ENCODE peak calls at places on chromosomes 6 and 20, in seven cellular contexts. E is heart right ventricle; O is mesendoderm; I is IMR-90; F is pancreas; T is effector memory CD4-positive, alpha-beta T cell; D is GM23248. X is an unnamed sample.

GRCh38 chr6:150004783-150005717 is 20.3 kb downstream of the RAET1L start:
- DNase-seq in E (peak; percentile 94), O (peak; percentile 94), I (peak; percentile 80), F (peak; percentile 93), T (peak; percentile 90), D (peak; percentile 95), X (peak; percentile 97)

GRCh38 chr6:37168163-37168758 is 1.7 kb upstream of the PIM1 start:
- DNase-seq in E (no peak), O (peak; percentile 27), I (no peak), F (no peak), T (no peak), D (no peak), X (no peak)

GRCh38 chr20:43322851-43323250 is 133.1 kb upstream of the PTPRT start:
- DNase-seq in E (no peak), O (no peak), I (peak; percentile 1), F (no peak), T (no peak), D (peak; percentile 27), X (no peak)

GRCh38 chr6:14423330-14423729 is 305.8 kb downstream of the CD83 start:
- DNase-seq in E (no peak), O (no peak), I (peak; percentile 3), F (no peak), T (no peak), D (no peak), X (no peak)

GRCh38 chr6:106522557-106522956 is 106.7 kb downstream of the RTN4IP1 start:
- DNase-seq in E (no peak), O (no peak), I (no peak), F (no peak), T (no peak), D (no peak), X (no peak)

GRCh38 chr20:44070139-44070900 is 116.7 kb downstream of the JPH2 start:
- DNase-seq in E (no peak), O (no peak), I (no peak), F (no peak), T (no peak), D (no peak), X (no peak)

GRCh38 chr6:282177-282866 is 10.0 kb upstream of the DUSP22 start:
- DNase-seq in E (no peak), O (no peak), I (no peak), F (no peak), T (no peak), D (no peak), X (peak; percentile 52)

GRCh38 chr6:108156938-108157233 is 8.9 kb upstream of the NR2E1 start:
- DNase-seq in E (no peak), O (no peak), I (no peak), F (no peak), T (no peak), D (no peak), X (no peak)

GRCh38 chr6:130602151-130602770 is 224.9 kb upstream of the SMLR1 start:
- DNase-seq in E (no peak), O (no peak), I (peak; percentile 98), F (no peak), T (no peak), D (peak; percentile 98), X (no peak)

GRCh38 chr6:30150671-30151395 is 10.2 kb downstream of the TRIM10 start:
- DNase-seq in E (no peak), O (no peak), I (peak; percentile 8), F (no peak), T (no peak), D (peak; percentile 30), X (no peak)

GRCh38 chr6:43125119-43125518 is 46.0 kb upstream of the SRF start:
- DNase-seq in E (no peak), O (no peak), I (peak; percentile 87), F (no peak), T (no peak), D (peak; percentile 91), X (peak; percentile 45)

GRCh38 chr20:13718161-13718560 is 66.6 kb downstream of the ESF1 start:
- DNase-seq in E (no peak), O (no peak), I (no peak), F (no peak), T (no peak), D (no peak), X (no peak)

GRCh38 chr20:1816384-1817381 is 78.5 kb upstream of the SIRPA start:
- DNase-seq in E (no peak), O (no peak), I (peak; percentile 63), F (no peak), T (no peak), D (peak; percentile 94), X (no peak)

GRCh38 chr6:50128420-50129005 is 78.8 kb upstream of the DEFB112 start:
- DNase-seq in E (no peak), O (peak; percentile 1), I (peak; percentile 24), F (no peak), T (no peak), D (peak; percentile 50), X (no peak)

GRCh38 chr20:11195899-11196558 is 522.2 kb upstream of the JAG1 start:
- DNase-seq in E (no peak), O (no peak), I (peak; percentile 95), F (no peak), T (no peak), D (peak; percentile 74), X (no peak)

GRCh38 chr6:44858998-44859397 is 469.1 kb upstream of the RUNX2 start:
- DNase-seq in E (no peak), O (no peak), I (no peak), F (no peak), T (no peak), D (peak; percentile 8), X (no peak)

GRCh38 chr6:152863618-152864326 is 113.2 kb downstream of the VIP start:
- DNase-seq in E (no peak), O (peak; percentile 68), I (peak; percentile 74), F (peak; percentile 18), T (peak; percentile 51), D (peak; percentile 75), X (no peak)

GRCh38 chr6:158894192-158894591 is 75.0 kb upstream of the EZR start:
- DNase-seq in E (no peak), O (peak; percentile 93), I (peak; percentile 90), F (no peak), T (no peak), D (peak; percentile 71), X (no peak)

GRCh38 chr6:158481612-158482473 is 78.0 kb upstream of the TMEM181 start:
- DNase-seq in E (no peak), O (peak; percentile 22), I (peak; percentile 85), F (no peak), T (no peak), D (peak; percentile 91), X (no peak)

GRCh38 chr6:71979911-71980310 is 93.6 kb downstream of the RIMS1 start:
- DNase-seq in E (no peak), O (no peak), I (peak; percentile 0), F (no peak), T (no peak), D (peak; percentile 65), X (no peak)

GRCh38 chr6:167953551-167953950 is 43.9 kb upstream of the KIF25 start:
- DNase-seq in E (no peak), O (no peak), I (no peak), F (no peak), T (no peak), D (no peak), X (no peak)
- H3K36me3 ChIP-seq in E (peaks cover 97% of the 10 kb centered on the region), O (peaks cover 9% of the 10 kb centered on the region), I (peaks cover 18% of the 10 kb centered on the region), F (peaks cover 45% of the 10 kb centered on the region), T (no peaks in the 10 kb centered on the region), D (peaks cover 7% of the 10 kb centered on the region), X (peaks cover 12% of the 10 kb centered on the region)

GRCh38 chr6:11756292-11756691 is 22.3 kb downstream of the ADTRP start:
- DNase-seq in E (no peak), O (no peak), I (no peak), F (no peak), T (no peak), D (no peak), X (no peak)

GRCh38 chr6:11752350-11752749 is 26.3 kb downstream of the ADTRP start:
- DNase-seq in E (no peak), O (no peak), I (no peak), F (no peak), T (no peak), D (peak; percentile 38), X (no peak)

GRCh38 chr6:11755725-11756124 is 22.9 kb downstream of the ADTRP start:
- DNase-seq in E (no peak), O (no peak), I (no peak), F (no peak), T (no peak), D (peak; percentile 43), X (no peak)

GRCh38 chr6:11754625-11755289 is 23.8 kb downstream of the ADTRP start:
- DNase-seq in E (no peak), O (no peak), I (peak; percentile 66), F (no peak), T (no peak), D (peak; percentile 93), X (no peak)

DNA sequence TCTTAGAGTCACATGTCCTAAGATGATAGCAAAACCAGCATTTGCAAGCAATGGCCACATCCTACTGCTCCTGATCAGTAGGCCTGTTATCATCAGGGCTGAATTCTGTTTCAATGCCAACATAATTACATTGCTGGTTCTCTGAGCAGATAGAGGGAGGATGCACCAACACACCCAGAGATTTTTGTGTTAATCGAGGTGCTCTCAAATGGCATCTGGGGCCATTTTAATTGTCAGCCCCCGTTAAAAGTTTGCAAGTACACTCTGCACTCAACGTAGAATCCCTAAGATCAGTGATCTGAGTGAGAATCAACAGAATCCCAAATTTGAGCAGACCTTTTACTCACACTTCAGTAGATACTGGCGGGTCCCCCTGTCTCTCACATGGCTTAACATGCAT is 24.8 kb downstream of the ADTRP start:
- DNase-seq in E (no peak), O (no peak), I (no peak), F (no peak), T (no peak), D (no peak), X (no peak)
- H3K4me1 ChIP-seq in E (peaks cover 2% of the 10 kb centered on the region), O (peaks cover 2% of the 10 kb centered on the region), I (no peaks in the 10 kb centered on the region), F (peaks cover 3% of the 10 kb centered on the region), T (no peaks in the 10 kb centered on the region), D (peaks cover 22% of the 10 kb centered on the region), X (no peaks in the 10 kb centered on the region)

DNA sequence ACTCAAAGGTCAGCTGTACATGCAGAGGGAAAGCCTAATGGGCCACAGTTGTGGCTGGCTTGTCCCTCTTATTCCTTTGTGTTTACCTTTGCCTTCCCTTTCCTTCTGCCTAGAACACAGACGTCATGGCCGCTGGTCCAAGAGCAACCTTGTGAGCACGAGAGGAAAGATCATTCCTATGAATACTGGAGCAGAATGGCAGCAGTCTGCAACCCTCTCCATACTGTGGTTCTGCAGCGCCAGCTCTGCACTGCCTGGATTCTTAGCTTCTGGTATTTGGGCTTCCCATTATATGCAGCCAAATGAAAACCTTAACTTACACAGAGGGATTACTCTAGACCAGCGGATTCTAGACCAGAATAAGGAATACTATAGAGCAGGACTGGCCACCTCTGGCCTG is 12.4 kb downstream of the TBC1D7 start:
- DNase-seq in E (no peak), O (no peak), I (no peak), F (no peak), T (no peak), D (no peak), X (no peak)
- H3K36me3 ChIP-seq in E (peaks cover 100% of the 10 kb centered on the region), O (peaks cover 14% of the 10 kb centered on the region), I (peaks cover 37% of the 10 kb centered on the region), F (peaks cover 42% of the 10 kb centered on the region), T (peaks cover 54% of the 10 kb centered on the region), D (peaks cover 35% of the 10 kb centered on the region), X (peaks cover 10% of the 10 kb centered on the region)

GRCh38 chr20:63597651-63598478 is 23.8 kb upstream of the HELZ2 start:
- DNase-seq in E (no peak), O (no peak), I (no peak), F (no peak), T (no peak), D (no peak), X (no peak)
- H3K4me1 ChIP-seq in E (no peaks in the 10 kb centered on the region), O (no peaks in the 10 kb centered on the region), I (peaks cover 7% of the 10 kb centered on the region), F (no peaks in the 10 kb centered on the region), T (no peaks in the 10 kb centered on the region), D (peaks cover 16% of the 10 kb centered on the region), X (no peaks in the 10 kb centered on the region)

X was measured in aorta.